ENCODE peak calls at places on chromosomes 6 and 20, in six cellular contexts. One of them, this sample, is unnamed.

GRCh38 chr20:51930775-51931174 is 128.5 kb upstream of the SALL4 start:
- DNase-seq in non-pigmented ciliary epithelial cell: peak; percentile 49
- DNase-seq in T-helper 2 cell treated with Interferon-gamma antibody and Interleukin-4, amounts not matched to agents 5 μg/mL and 100 μg/mL, for 36 hours: no peak
- DNase-seq in cardiac fibroblast: peak; percentile 98
- DNase-seq in endodermal cell: no peak
- DNase-seq in fibroblast of pulmonary artery: peak; percentile 91
- DNase-seq in this sample: no peak

GRCh38 chr20:34705383-34706021 is 1.4 kb downstream of the TP53INP2 start:
- DNase-seq in non-pigmented ciliary epithelial cell: no peak
- DNase-seq in T-helper 2 cell treated with Interferon-gamma antibody and Interleukin-4, amounts not matched to agents 5 μg/mL and 100 μg/mL, for 36 hours: no peak
- DNase-seq in cardiac fibroblast: peak; percentile 52
- DNase-seq in endodermal cell: peak; percentile 62
- DNase-seq in fibroblast of pulmonary artery: peak; percentile 23
- DNase-seq in this sample: no peak

GRCh38 chr20:37936451-37936850 is 33.5 kb downstream of the VSTM2L start:
- DNase-seq in non-pigmented ciliary epithelial cell: no peak
- DNase-seq in T-helper 2 cell treated with Interferon-gamma antibody and Interleukin-4, amounts not matched to agents 5 μg/mL and 100 μg/mL, for 36 hours: no peak
- DNase-seq in cardiac fibroblast: no peak
- DNase-seq in endodermal cell: no peak
- DNase-seq in fibroblast of pulmonary artery: no peak
- DNase-seq in this sample: no peak

GRCh38 chr6:99522531-99522930 is 7.3 kb upstream of the USP45 start:
- DNase-seq in non-pigmented ciliary epithelial cell: no peak
- DNase-seq in T-helper 2 cell treated with Interferon-gamma antibody and Interleukin-4, amounts not matched to agents 5 μg/mL and 100 μg/mL, for 36 hours: no peak
- DNase-seq in cardiac fibroblast: peak; percentile 85
- DNase-seq in endodermal cell: no peak
- DNase-seq in fibroblast of pulmonary artery: peak; percentile 81
- DNase-seq in this sample: no peak

GRCh38 chr20:24958506-24959385 is 9.7 kb downstream of the CST7 start:
- DNase-seq in non-pigmented ciliary epithelial cell: no peak
- DNase-seq in T-helper 2 cell treated with Interferon-gamma antibody and Interleukin-4, amounts not matched to agents 5 μg/mL and 100 μg/mL, for 36 hours: no peak
- DNase-seq in cardiac fibroblast: no peak
- DNase-seq in endodermal cell: peak; percentile 33
- DNase-seq in fibroblast of pulmonary artery: no peak
- DNase-seq in this sample: no peak

GRCh38 chr20:64079273-64080012 is at the start of gene RGS19:
- DNase-seq in non-pigmented ciliary epithelial cell: no peak
- DNase-seq in T-helper 2 cell treated with Interferon-gamma antibody and Interleukin-4, amounts not matched to agents 5 μg/mL and 100 μg/mL, for 36 hours: peak; percentile 85
- DNase-seq in cardiac fibroblast: peak; percentile 41
- DNase-seq in endodermal cell: peak; percentile 88
- DNase-seq in fibroblast of pulmonary artery: peak; percentile 67
- DNase-seq in this sample: peak; percentile 84

GRCh38 chr6:41074692-41075436 is 2.1 kb downstream of the NFYA start:
- DNase-seq in non-pigmented ciliary epithelial cell: no peak
- DNase-seq in T-helper 2 cell treated with Interferon-gamma antibody and Interleukin-4, amounts not matched to agents 5 μg/mL and 100 μg/mL, for 36 hours: no peak
- DNase-seq in cardiac fibroblast: peak; percentile 36
- DNase-seq in endodermal cell: no peak
- DNase-seq in fibroblast of pulmonary artery: no peak
- DNase-seq in this sample: no peak

GRCh38 chr20:46698788-46699187 is 9.5 kb upstream of the TP53RK start:
- DNase-seq in non-pigmented ciliary epithelial cell: no peak
- DNase-seq in T-helper 2 cell treated with Interferon-gamma antibody and Interleukin-4, amounts not matched to agents 5 μg/mL and 100 μg/mL, for 36 hours: no peak
- DNase-seq in cardiac fibroblast: peak; percentile 22
- DNase-seq in endodermal cell: no peak
- DNase-seq in fibroblast of pulmonary artery: no peak
- DNase-seq in this sample: no peak

GRCh38 chr6:153872946-153873345 is 166.1 kb upstream of the OPRM1 start:
- DNase-seq in non-pigmented ciliary epithelial cell: no peak
- DNase-seq in T-helper 2 cell treated with Interferon-gamma antibody and Interleukin-4, amounts not matched to agents 5 μg/mL and 100 μg/mL, for 36 hours: no peak
- DNase-seq in cardiac fibroblast: no peak
- DNase-seq in endodermal cell: no peak
- DNase-seq in fibroblast of pulmonary artery: no peak
- DNase-seq in this sample: no peak

GRCh38 chr20:39890697-39891096 is 798.3 kb downstream of the MAFB start:
- DNase-seq in non-pigmented ciliary epithelial cell: no peak
- DNase-seq in T-helper 2 cell treated with Interferon-gamma antibody and Interleukin-4, amounts not matched to agents 5 μg/mL and 100 μg/mL, for 36 hours: no peak
- DNase-seq in cardiac fibroblast: no peak
- DNase-seq in endodermal cell: no peak
- DNase-seq in fibroblast of pulmonary artery: no peak
- DNase-seq in this sample: no peak

GRCh38 chr6:2258112-2258511 is 12.7 kb upstream of the GMDS start:
- DNase-seq in non-pigmented ciliary epithelial cell: no peak
- DNase-seq in T-helper 2 cell treated with Interferon-gamma antibody and Interleukin-4, amounts not matched to agents 5 μg/mL and 100 μg/mL, for 36 hours: no peak
- DNase-seq in cardiac fibroblast: no peak
- DNase-seq in endodermal cell: no peak
- DNase-seq in fibroblast of pulmonary artery: no peak
- DNase-seq in this sample: no peak

GRCh38 chr6:78390066-78390465 is 477.3 kb upstream of the IRAK1BP1 start:
- DNase-seq in non-pigmented ciliary epithelial cell: no peak
- DNase-seq in T-helper 2 cell treated with Interferon-gamma antibody and Interleukin-4, amounts not matched to agents 5 μg/mL and 100 μg/mL, for 36 hours: no peak
- DNase-seq in cardiac fibroblast: peak; percentile 1
- DNase-seq in endodermal cell: no peak
- DNase-seq in fibroblast of pulmonary artery: no peak
- DNase-seq in this sample: no peak

GRCh38 chr20:38962898-38963484 is 847 bp downstream of the DHX35 start:
- DNase-seq in non-pigmented ciliary epithelial cell: no peak
- DNase-seq in T-helper 2 cell treated with Interferon-gamma antibody and Interleukin-4, amounts not matched to agents 5 μg/mL and 100 μg/mL, for 36 hours: no peak
- DNase-seq in cardiac fibroblast: no peak
- DNase-seq in endodermal cell: no peak
- DNase-seq in fibroblast of pulmonary artery: no peak
- DNase-seq in this sample: no peak

GRCh38 chr6:22362361-22362760 is 65.5 kb upstream of the PRL start:
- DNase-seq in non-pigmented ciliary epithelial cell: no peak
- DNase-seq in T-helper 2 cell treated with Interferon-gamma antibody and Interleukin-4, amounts not matched to agents 5 μg/mL and 100 μg/mL, for 36 hours: no peak
- DNase-seq in cardiac fibroblast: no peak
- DNase-seq in endodermal cell: no peak
- DNase-seq in fibroblast of pulmonary artery: no peak
- DNase-seq in this sample: no peak

GRCh38 chr6:128074561-128074960 is 173.7 kb upstream of the THEMIS start:
- DNase-seq in non-pigmented ciliary epithelial cell: no peak
- DNase-seq in T-helper 2 cell treated with Interferon-gamma antibody and Interleukin-4, amounts not matched to agents 5 μg/mL and 100 μg/mL, for 36 hours: no peak
- DNase-seq in cardiac fibroblast: no peak
- DNase-seq in endodermal cell: no peak
- DNase-seq in fibroblast of pulmonary artery: no peak
- DNase-seq in this sample: no peak

GRCh38 chr6:47414517-47415167 is 62.9 kb upstream of the CD2AP start:
- DNase-seq in non-pigmented ciliary epithelial cell: no peak
- DNase-seq in T-helper 2 cell treated with Interferon-gamma antibody and Interleukin-4, amounts not matched to agents 5 μg/mL and 100 μg/mL, for 36 hours: peak; percentile 6
- DNase-seq in cardiac fibroblast: peak; percentile 52
- DNase-seq in endodermal cell: no peak
- DNase-seq in fibroblast of pulmonary artery: peak; percentile 36
- DNase-seq in this sample: no peak

GRCh38 chr20:35040090-35040489 is 52.5 kb downstream of the TRPC4AP start:
- DNase-seq in non-pigmented ciliary epithelial cell: no peak
- DNase-seq in T-helper 2 cell treated with Interferon-gamma antibody and Interleukin-4, amounts not matched to agents 5 μg/mL and 100 μg/mL, for 36 hours: no peak
- DNase-seq in cardiac fibroblast: no peak
- DNase-seq in endodermal cell: no peak
- DNase-seq in fibroblast of pulmonary artery: no peak
- DNase-seq in this sample: no peak

GRCh38 chr6:12082368-12082767 is 70.3 kb downstream of the HIVEP1 start:
- DNase-seq in non-pigmented ciliary epithelial cell: no peak
- DNase-seq in T-helper 2 cell treated with Interferon-gamma antibody and Interleukin-4, amounts not matched to agents 5 μg/mL and 100 μg/mL, for 36 hours: no peak
- DNase-seq in cardiac fibroblast: no peak
- DNase-seq in endodermal cell: no peak
- DNase-seq in fibroblast of pulmonary artery: no peak
- DNase-seq in this sample: no peak

GRCh38 chr6:169958510-169958909 is 207.1 kb downstream of the ERMARD start:
- DNase-seq in non-pigmented ciliary epithelial cell: no peak
- DNase-seq in T-helper 2 cell treated with Interferon-gamma antibody and Interleukin-4, amounts not matched to agents 5 μg/mL and 100 μg/mL, for 36 hours: no peak
- DNase-seq in cardiac fibroblast: no peak
- DNase-seq in endodermal cell: peak; percentile 31
- DNase-seq in fibroblast of pulmonary artery: no peak
- DNase-seq in this sample: no peak

GRCh38 chr20:5843054-5843731 is 93.0 kb downstream of the SHLD1 start:
- DNase-seq in non-pigmented ciliary epithelial cell: no peak
- DNase-seq in T-helper 2 cell treated with Interferon-gamma antibody and Interleukin-4, amounts not matched to agents 5 μg/mL and 100 μg/mL, for 36 hours: no peak
- DNase-seq in cardiac fibroblast: no peak
- DNase-seq in endodermal cell: no peak
- DNase-seq in fibroblast of pulmonary artery: no peak
- DNase-seq in this sample: no peak

GRCh38 chr6:167797079-167797870 is 29.4 kb upstream of the AFDN start:
- DNase-seq in non-pigmented ciliary epithelial cell: no peak
- DNase-seq in T-helper 2 cell treated with Interferon-gamma antibody and Interleukin-4, amounts not matched to agents 5 μg/mL and 100 μg/mL, for 36 hours: no peak
- DNase-seq in cardiac fibroblast: no peak
- DNase-seq in endodermal cell: no peak
- DNase-seq in fibroblast of pulmonary artery: no peak
- DNase-seq in this sample: no peak

GRCh38 chr6:85569323-85569722 is 24.3 kb downstream of the SNX14 start:
- DNase-seq in non-pigmented ciliary epithelial cell: no peak
- DNase-seq in T-helper 2 cell treated with Interferon-gamma antibody and Interleukin-4, amounts not matched to agents 5 μg/mL and 100 μg/mL, for 36 hours: no peak
- DNase-seq in cardiac fibroblast: peak; percentile 57
- DNase-seq in endodermal cell: no peak
- DNase-seq in fibroblast of pulmonary artery: peak; percentile 47
- DNase-seq in this sample: no peak

GRCh38 chr6:158717341-158718328 is 67.8 kb downstream of the SYTL3 start:
- DNase-seq in non-pigmented ciliary epithelial cell: no peak
- DNase-seq in T-helper 2 cell treated with Interferon-gamma antibody and Interleukin-4, amounts not matched to agents 5 μg/mL and 100 μg/mL, for 36 hours: no peak
- DNase-seq in cardiac fibroblast: no peak
- DNase-seq in endodermal cell: no peak
- DNase-seq in fibroblast of pulmonary artery: no peak
- DNase-seq in this sample: no peak

GRCh38 chr6:28566527-28567252 is 41.0 kb downstream of the GPX5 start:
- DNase-seq in non-pigmented ciliary epithelial cell: no peak
- DNase-seq in T-helper 2 cell treated with Interferon-gamma antibody and Interleukin-4, amounts not matched to agents 5 μg/mL and 100 μg/mL, for 36 hours: no peak
- DNase-seq in cardiac fibroblast: no peak
- DNase-seq in endodermal cell: no peak
- DNase-seq in fibroblast of pulmonary artery: no peak
- DNase-seq in this sample: no peak

GRCh38 chr20:57469418-57470211 is 55.3 kb downstream of the CTCFL start:
- DNase-seq in non-pigmented ciliary epithelial cell: no peak
- DNase-seq in T-helper 2 cell treated with Interferon-gamma antibody and Interleukin-4, amounts not matched to agents 5 μg/mL and 100 μg/mL, for 36 hours: no peak
- DNase-seq in cardiac fibroblast: no peak
- DNase-seq in endodermal cell: no peak
- DNase-seq in fibroblast of pulmonary artery: no peak
- DNase-seq in this sample: peak; percentile 38

GRCh38 chr6:70423189-70424133 is 10.2 kb downstream of the FAM135A start:
- DNase-seq in non-pigmented ciliary epithelial cell: no peak
- DNase-seq in T-helper 2 cell treated with Interferon-gamma antibody and Interleukin-4, amounts not matched to agents 5 μg/mL and 100 μg/mL, for 36 hours: no peak
- DNase-seq in cardiac fibroblast: no peak
- DNase-seq in endodermal cell: no peak
- DNase-seq in fibroblast of pulmonary artery: peak; percentile 49
- DNase-seq in this sample: no peak

GRCh38 chr20:46400828-46401477 is 5.5 kb downstream of the ELMO2 start:
- DNase-seq in non-pigmented ciliary epithelial cell: no peak
- DNase-seq in T-helper 2 cell treated with Interferon-gamma antibody and Interleukin-4, amounts not matched to agents 5 μg/mL and 100 μg/mL, for 36 hours: peak; percentile 47
- DNase-seq in cardiac fibroblast: peak; percentile 38
- DNase-seq in endodermal cell: peak; percentile 57
- DNase-seq in fibroblast of pulmonary artery: peak; percentile 45
- DNase-seq in this sample: no peak

GRCh38 chr20:17357238-17357637 is 130.4 kb downstream of the PCSK2 start:
- DNase-seq in non-pigmented ciliary epithelial cell: no peak
- DNase-seq in T-helper 2 cell treated with Interferon-gamma antibody and Interleukin-4, amounts not matched to agents 5 μg/mL and 100 μg/mL, for 36 hours: no peak
- DNase-seq in cardiac fibroblast: no peak
- DNase-seq in endodermal cell: no peak
- DNase-seq in fibroblast of pulmonary artery: no peak
- DNase-seq in this sample: no peak

GRCh38 chr6:162442675-162443074 is 284.9 kb downstream of the PRKN start:
- DNase-seq in non-pigmented ciliary epithelial cell: no peak
- DNase-seq in T-helper 2 cell treated with Interferon-gamma antibody and Interleukin-4, amounts not matched to agents 5 μg/mL and 100 μg/mL, for 36 hours: no peak
- DNase-seq in cardiac fibroblast: no peak
- DNase-seq in endodermal cell: peak; percentile 83
- DNase-seq in fibroblast of pulmonary artery: no peak
- DNase-seq in this sample: peak; percentile 34

GRCh38 chr20:9332783-9333482 is 181.5 kb upstream of the LAMP5 start:
- DNase-seq in non-pigmented ciliary epithelial cell: no peak
- DNase-seq in T-helper 2 cell treated with Interferon-gamma antibody and Interleukin-4, amounts not matched to agents 5 μg/mL and 100 μg/mL, for 36 hours: no peak
- DNase-seq in cardiac fibroblast: no peak
- DNase-seq in endodermal cell: no peak
- DNase-seq in fibroblast of pulmonary artery: no peak
- DNase-seq in this sample: no peak

GRCh38 chr20:4006640-4007039 is 8.7 kb downstream of the RNF24 start:
- DNase-seq in non-pigmented ciliary epithelial cell: no peak
- DNase-seq in T-helper 2 cell treated with Interferon-gamma antibody and Interleukin-4, amounts not matched to agents 5 μg/mL and 100 μg/mL, for 36 hours: no peak
- DNase-seq in cardiac fibroblast: no peak
- DNase-seq in endodermal cell: no peak
- DNase-seq in fibroblast of pulmonary artery: peak; percentile 49
- DNase-seq in this sample: no peak

GRCh38 chr20:54633903-54634302 is 158.5 kb downstream of the DOK5 start:
- DNase-seq in non-pigmented ciliary epithelial cell: no peak
- DNase-seq in T-helper 2 cell treated with Interferon-gamma antibody and Interleukin-4, amounts not matched to agents 5 μg/mL and 100 μg/mL, for 36 hours: no peak
- DNase-seq in cardiac fibroblast: no peak
- DNase-seq in endodermal cell: no peak
- DNase-seq in fibroblast of pulmonary artery: no peak
- DNase-seq in this sample: no peak

GRCh38 chr20:3889489-3890409 is 562 bp downstream of the PANK2 start:
- DNase-seq in non-pigmented ciliary epithelial cell: no peak
- DNase-seq in T-helper 2 cell treated with Interferon-gamma antibody and Interleukin-4, amounts not matched to agents 5 μg/mL and 100 μg/mL, for 36 hours: no peak
- DNase-seq in cardiac fibroblast: no peak
- DNase-seq in endodermal cell: peak; percentile 63
- DNase-seq in fibroblast of pulmonary artery: no peak
- DNase-seq in this sample: peak; percentile 35

This sample was measured in nephron progenitor cell.